ENCODE peak calls at places on chromosomes 4 and X, in five cellular contexts. T is fibroblast of lung, M is Peyer's patch, A is stomach, F is mucosa of descending colon. Q is an unnamed sample. For H3K36me3, the result is how much of the 10 kb centered on the place peaks cover.

GRCh38 chr4:83257811-83258210 is 26.8 kb downstream of the COQ2 start:
- DNase-seq in T (no peak), A (no peak), F (no peak), M (no peak), Q (no peak)

GRCh38 chr4:14787894-14788293 is 214.4 kb upstream of the CPEB2 start:
- DNase-seq in A (no peak), F (peak), M (no peak), T (peak), Q (no peak)

GRCh38 chr4:147683172-147683571 is 791 bp downstream of the PRMT9 start:
- DNase-seq in T (peak), M (no peak), F (peak), A (no peak), Q (no peak)

GRCh38 chrX:33840176-33840575 is 291.9 kb downstream of the FAM47A start:
- DNase-seq in F (no peak), T (no peak), M (no peak), A (no peak), Q (no peak)

GRCh38 chrX:22395372-22395771 is 122.7 kb downstream of the CBLL2 start:
- DNase-seq in M (no peak), F (no peak), T (peak), A (no peak), Q (no peak)

GRCh38 chrX:42519666-42520231 is 258.2 kb downstream of the PPP1R2C start:
- DNase-seq in F (no peak), A (no peak), T (peak), M (no peak), Q (no peak)

GRCh38 chr4:88908521-88908920 is 148.5 kb downstream of the FAM13A start:
- DNase-seq in T (no peak), M (no peak), F (peak), A (no peak), Q (no peak)

GRCh38 chrX:142998447-142999208 is 27.1 kb upstream of the SPANXN4 start:
- DNase-seq in F (no peak), M (no peak), T (no peak), A (no peak), Q (no peak)

GRCh38 chr4:85152490-85152889 is 186.0 kb upstream of the WDFY3 start:
- DNase-seq in M (no peak), A (no peak), F (no peak), T (no peak), Q (no peak)

GRCh38 chr4:3572363-3572762 is 40.1 kb upstream of the LRPAP1 start:
- DNase-seq in M (no peak), F (no peak), A (no peak), T (no peak), Q (no peak)

GRCh38 chr4:122847931-122848330 is 21.3 kb downstream of the FGF2 start:
- DNase-seq in M (no peak), T (no peak), A (no peak), F (no peak), Q (no peak)

GRCh38 chrX:46574337-46574940 is 874 bp downstream of the CHST7 start:
- DNase-seq in T (no peak), F (peak), M (peak), A (no peak), Q (peak)

DNA sequence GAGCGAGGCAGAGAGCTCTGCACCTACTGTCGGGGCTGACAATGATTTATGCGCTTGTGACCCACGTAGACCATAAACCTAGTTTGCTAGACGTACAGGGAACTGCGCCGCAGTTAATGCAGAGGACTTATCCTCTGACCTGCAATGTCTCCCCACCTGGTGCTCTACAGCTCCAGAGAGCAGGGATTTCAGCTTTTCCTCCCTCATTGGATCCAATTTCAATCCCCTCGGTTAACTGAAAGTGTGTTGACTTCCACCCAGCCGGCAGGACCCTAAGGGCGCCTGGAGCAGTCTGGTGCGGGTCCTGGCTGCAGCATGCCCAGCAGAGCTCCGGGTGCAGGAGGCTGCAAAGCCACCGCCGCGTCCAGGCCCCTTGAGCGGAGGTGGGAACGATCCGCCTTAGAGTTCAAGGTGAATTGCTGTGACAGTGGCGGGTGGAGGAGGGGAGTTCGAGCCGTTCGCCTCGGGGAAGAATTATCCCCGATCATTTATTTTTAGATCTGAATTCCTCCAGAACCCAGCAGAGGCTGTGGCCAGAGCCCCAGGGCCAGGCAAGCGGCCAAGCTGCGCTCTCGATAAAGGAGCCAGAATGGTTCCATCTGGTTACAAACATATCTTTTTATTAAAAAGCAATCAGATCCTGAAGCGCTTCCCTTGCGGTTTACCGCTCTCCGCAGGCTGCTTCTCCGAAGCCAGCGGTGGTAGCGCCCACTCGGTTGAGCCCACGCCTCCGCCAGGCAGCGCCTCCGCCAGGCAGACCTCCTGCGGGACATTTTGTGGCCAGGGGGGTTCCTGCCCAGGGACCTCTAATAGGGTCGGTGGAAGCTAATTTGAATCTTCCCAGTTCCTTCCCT is 66.0 kb downstream of the FBXO8 start:
- DNase-seq in T (peak), M (no peak), F (no peak), A (no peak), Q (no peak)
- H3K4me3 ChIP-seq in T (peak), M (peak), F (no peak), A (peak), Q (peak)

DNA sequence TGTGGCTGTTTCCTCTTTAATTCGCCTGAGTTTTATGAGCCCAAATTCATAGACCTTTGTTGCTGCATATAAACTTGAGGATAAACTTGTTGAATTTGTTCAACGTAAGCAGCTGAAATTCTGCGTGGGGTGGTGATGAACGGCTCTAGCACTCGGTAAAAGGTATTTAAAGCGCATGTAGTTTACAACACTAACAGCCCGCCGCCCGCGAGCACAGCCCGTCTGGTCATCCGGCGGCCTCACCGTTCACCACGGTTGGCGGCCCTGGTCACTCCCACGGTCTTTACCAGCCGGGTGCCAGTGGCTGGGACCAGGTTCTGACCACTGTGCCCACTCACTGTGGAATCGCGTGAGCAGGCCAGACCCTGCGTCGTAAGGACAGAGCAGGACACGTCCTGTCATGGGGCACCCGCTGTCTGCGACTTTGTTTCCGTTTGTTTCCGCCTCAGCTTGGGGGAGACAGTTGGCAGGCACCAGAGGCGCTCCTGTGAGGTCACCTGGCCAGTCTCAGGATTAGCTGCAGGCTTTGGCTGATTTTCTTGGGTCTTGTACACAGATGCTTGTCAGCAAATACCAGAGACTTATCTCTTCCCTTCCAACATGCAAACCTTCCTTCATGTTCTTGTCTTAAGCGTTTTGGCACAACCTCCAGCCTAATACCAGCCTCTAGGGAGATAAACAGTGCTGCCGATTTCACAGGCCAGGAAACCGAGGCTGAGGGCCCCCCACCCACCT is 36.8 kb upstream of the SPON2 start:
- DNase-seq in T (peak), F (no peak), M (peak), A (no peak), Q (peak)
- H3K36me3 ChIP-seq in T (under half), F (under half), M (under half), A (under half), Q (under half)

DNA sequence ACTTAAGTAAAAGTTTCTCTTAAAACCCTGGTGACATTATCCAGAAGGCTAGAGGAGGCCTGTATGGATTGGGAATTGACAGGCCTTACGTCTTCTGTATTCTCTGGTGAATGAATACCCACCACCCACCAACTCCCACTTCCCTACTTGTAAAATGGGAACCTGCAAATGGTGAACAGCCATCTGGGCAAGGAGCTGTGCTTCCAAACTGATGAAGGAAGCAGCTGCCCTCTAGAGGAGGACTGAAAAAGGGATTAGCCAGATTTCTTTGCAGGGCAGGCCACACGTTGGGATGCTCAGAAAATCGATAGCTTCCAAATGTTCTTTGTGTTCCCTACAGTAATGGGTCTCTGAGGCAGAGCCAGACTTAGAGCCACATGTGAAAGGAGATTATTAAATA is 39.3 kb upstream of the LPAR4 start:
- DNase-seq in A (no peak), M (no peak), F (peak), T (peak), Q (no peak)
- TF ChIP-seq CTCF in A (no peak), M (no peak), F (no peak), T (peak), Q (peak)

DNA sequence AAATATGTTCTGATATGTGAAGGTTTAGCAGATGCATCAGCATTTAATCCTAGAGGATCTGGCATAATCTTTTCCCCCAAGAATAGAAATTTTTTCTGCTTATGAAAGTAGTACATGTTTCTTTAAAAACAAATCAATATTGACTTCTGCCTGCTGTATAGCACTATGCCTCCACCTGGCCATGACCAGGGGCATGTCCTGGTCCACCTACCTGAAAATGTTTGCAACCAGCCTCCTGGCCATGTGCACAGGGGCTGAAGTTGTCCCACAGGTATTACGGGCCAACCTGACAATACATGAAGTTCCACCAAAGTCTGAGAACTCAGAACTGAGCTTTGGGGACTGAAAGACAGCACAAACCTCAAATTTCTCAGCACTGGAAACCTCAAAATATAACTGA is 10.0 kb downstream of the HPRT1 start:
- DNase-seq in T (no peak), A (no peak), M (no peak), F (no peak), Q (no peak)
- H3K4me3 ChIP-seq in T (no peak), A (no peak), M (no peak), F (no peak), Q (no peak)

DNA sequence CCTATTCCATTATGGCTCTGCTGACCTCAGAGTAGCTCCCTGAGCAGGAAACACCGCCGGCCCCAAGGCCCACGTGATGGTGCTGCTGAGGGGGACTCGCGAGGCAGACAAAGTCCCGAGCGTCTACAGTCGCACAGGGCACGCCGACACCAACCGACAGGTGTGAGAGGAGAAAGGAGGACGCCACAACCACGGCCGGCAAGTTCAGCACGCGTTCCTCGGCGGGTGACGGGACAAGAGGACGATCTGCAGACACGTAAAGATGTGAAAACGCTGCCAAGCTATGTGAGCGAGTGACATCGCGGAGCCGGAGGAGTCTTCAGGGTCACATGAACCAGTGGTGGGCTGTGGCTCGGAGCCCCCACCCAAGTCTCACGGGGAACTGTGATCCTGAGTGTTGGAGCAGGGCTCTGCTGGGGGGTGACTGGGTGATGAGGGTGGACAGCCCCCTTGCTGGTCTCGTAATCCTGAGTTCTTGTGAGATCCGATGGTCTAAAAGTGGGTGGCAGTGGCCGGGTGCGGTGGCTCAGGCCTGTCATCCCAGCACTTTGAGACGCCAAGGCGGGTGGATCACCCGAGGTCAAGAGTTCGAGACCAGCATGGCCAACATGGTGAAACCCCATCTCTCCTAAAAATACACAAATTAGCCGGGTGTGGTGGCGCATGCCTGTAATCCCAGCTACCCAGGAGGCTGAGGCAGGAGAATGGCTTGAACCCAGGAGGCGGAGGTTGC is 34.0 kb downstream of the PPP2R3B start:
- DNase-seq in T (no peak), M (no peak), F (no peak), A (no peak), Q (peak)
- H3K36me3 ChIP-seq in T (under half), M (under half), F (under half), A (under half), Q (under half)

Q was measured in RWPE2.